ENCODE peak calls at places on chromosomes 11 and 22, in five cellular contexts. C is left ventricle myocardium inferior, Y is lower leg skin, U is fibroblast of pulmonary artery, E is SK-N-SH. I is an unnamed sample.

GRCh38 chr22:33515733-33516297 is 404.5 kb downstream of the LARGE1 start:
- DNase-seq in C (peak), Y (no peak), U (no peak), E (no peak), I (no peak)

GRCh38 chr11:66467034-66467659 is 442 bp downstream of the PELI3 start:
- DNase-seq in E (no peak), C (no peak), Y (no peak), U (peak), I (no peak)

GRCh38 chr22:45268958-45269844 is 15.5 kb upstream of the UPK3A start:
- DNase-seq in Y (peak), C (peak), E (peak), U (peak), I (peak)

GRCh38 chr22:47775686-47776085 is 1013.2 kb downstream of the TBC1D22A start:
- DNase-seq in U (no peak), E (no peak), Y (peak), C (no peak), I (no peak)

GRCh38 chr22:33918676-33919590 is 1.3 kb downstream of the LARGE1 start:
- DNase-seq in C (no peak), Y (no peak), U (no peak), E (no peak), I (no peak)

GRCh38 chr22:26480611-26480932 is 3.0 kb downstream of the HPS4 start:
- DNase-seq in E (no peak), U (no peak), Y (no peak), C (no peak), I (no peak)

GRCh38 chr11:130827697-130828377 is 88.4 kb downstream of the SNX19 start:
- DNase-seq in C (peak), Y (peak), U (peak), E (peak), I (peak)

GRCh38 chr11:111938687-111939160 is 1.6 kb downstream of the DIXDC1 start:
- DNase-seq in U (peak), E (peak), Y (no peak), C (no peak), I (no peak)

GRCh38 chr11:114678125-114679036 is at the start of gene NXPE2:
- DNase-seq in E (no peak), Y (no peak), U (peak), C (no peak), I (no peak)

GRCh38 chr22:23231471-23232093 is 51.3 kb downstream of the BCR start:
- DNase-seq in U (no peak), E (no peak), C (no peak), Y (no peak), I (no peak)
- H3K4me3 ChIP-seq in U (no peak), E (no peak), C (no peak), Y (no peak), I (no peak)

GRCh38 chr11:749731-750130 is 2.5 kb downstream of the TALDO1 start:
- DNase-seq in E (no peak), C (no peak), Y (no peak), U (no peak), I (no peak)
- H3K4me3 ChIP-seq in E (no peak), C (no peak), Y (no peak), U (no peak), I (no peak)

DNA sequence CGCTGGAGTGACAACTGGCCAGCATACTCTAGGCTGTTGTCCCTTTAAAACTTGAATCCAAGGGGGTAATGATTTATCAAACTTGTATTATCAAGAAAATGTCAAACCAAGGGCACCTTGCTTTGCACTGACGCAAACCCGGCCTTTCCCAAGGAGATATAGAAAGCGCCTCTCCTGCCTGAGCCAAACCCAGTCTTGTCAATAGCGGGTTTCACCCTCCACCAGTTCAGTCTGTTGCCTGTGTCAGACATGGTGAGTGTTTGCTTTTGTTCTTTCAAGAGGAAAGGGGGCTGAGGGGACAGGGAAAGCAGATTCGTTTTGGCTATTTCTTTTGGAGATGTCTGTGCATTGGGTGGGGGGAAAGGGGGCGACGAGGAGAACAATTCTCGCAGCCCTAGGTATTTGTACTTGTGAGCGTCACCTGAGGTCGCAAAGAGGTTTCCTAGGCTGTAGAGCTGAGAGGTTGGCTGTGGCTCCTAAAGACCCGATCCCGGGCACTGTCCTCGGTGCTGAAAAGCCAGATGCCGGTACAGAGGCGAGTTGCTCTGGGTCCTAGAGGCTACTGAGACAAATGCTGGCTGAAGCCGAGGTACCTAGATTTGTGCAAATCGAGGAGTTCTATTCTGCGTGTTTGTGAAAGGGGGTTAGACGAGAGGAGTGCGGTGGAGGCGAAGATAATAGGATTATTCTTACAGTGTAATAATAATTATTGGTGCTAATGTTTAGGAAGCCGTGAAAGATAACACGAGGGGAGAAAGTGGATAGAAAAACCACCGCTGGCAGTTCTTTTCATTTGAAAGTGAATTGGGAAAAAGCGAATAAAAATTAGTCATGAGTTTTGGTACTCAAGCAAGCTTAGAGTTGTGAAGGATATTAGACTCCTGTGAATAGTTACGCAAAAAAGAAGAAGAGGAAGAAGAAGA is at the start of gene SLC6A5:
- DNase-seq in E (no peak), Y (no peak), C (peak), U (peak), I (no peak)
- H3K4me3 ChIP-seq in E (no peak), Y (no peak), C (no peak), U (no peak), I (no peak)

DNA sequence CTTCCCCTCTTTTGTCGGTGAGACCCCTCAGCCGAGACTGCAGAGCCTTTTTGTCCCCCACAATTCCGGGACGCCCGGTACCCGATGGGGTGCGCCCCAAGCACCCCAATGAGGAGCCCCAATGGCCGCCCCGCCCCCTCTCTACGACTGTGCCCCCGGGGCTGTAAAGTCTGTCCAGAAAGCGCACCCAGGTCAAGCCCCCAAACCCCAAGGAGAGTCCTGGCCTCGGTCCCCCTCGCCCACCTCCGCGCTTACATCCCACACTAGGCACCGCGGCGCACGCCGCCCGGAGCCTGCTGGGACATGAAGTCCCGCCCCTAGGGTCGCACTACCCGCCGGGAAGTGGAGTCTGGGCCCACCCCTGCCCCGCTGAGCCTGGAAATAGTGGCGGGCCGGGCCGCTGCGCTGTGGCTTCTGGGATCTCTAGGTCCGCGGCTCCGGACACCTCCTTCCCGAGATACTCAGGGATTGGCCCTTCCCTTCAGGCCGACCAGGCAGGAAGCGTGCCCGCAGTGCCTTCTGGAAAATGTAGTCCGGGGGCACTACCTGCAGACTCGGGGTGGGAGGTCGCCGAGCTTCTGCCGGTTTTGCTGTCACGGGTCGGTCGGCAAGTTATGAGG is at the start of gene MEN1:
- DNase-seq in Y (peak), U (peak), C (peak), E (peak), I (peak)
- H3K4me3 ChIP-seq in Y (peak), U (peak), C (peak), E (peak), I (peak)

DNA sequence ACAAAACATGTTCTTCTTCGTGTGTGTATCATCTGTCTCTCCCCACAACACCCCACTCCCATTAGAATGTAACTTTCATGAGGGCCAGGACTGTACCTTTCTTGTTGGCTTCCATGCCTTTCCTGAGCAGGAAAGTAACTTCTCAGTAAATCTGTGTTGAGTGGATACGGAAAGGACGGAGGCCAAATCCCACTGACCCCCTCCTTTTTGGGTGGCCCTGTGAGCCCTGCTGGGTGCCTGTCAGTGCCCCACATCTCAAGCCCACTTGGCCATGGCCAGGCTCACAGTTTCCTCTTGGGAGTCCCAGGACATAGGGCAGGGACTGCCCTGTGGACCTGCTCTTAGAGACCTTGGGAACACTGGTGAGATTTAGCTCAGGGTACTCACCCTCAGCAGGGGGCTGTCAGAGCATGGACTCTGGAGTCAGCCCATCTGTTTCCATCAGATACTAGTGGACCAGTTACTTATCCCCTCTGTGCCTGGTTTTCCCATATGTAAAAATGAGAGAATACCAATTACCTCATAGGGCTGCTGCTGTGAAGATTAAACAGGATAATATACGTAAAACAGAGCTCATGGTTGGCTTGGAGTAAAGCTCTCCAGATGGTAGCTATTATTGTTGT is 1.1 kb upstream of the C11orf96 start:
- DNase-seq in Y (peak), U (peak), C (no peak), E (peak), I (peak)
- H3K4me3 ChIP-seq in Y (no peak), U (peak), C (peak), E (peak), I (peak)

GRCh38 chr11:26777276-26777939 is 55.5 kb upstream of the SLC5A12 start:
- DNase-seq in U (no peak), C (no peak), Y (no peak), E (no peak), I (no peak)
- H3K4me3 ChIP-seq in U (no peak), C (no peak), Y (no peak), E (no peak), I (no peak)

DNA sequence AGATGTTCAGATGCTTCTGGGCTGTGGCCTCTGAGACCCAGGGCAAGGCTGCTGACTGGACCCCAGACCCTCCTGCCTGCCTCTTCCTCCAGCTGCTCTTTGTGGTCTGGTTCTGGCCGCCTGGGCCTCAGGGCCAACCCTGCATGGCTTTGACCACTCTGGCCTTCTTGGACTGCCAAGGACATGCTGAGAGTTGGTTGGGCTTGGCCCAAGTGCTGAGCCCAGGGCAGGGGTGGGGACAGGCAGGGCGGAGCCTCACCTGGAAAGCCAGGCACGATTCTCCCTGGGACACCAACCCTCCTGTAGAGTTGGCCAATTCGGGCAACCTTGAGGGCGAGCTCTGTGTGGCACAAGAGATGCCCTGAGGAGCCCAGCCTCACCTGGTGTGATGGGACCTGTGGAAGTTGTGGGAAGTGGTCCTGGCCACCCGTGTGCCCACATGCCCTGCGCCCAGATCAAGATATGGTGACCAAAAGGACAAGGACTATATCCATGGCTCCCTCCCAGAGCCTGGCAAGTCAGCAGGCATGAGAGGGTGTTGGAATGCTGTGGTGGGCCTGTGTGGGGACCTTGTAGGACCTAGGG is 11.6 kb downstream of the TANGO2 start:
- DNase-seq in C (no peak), E (no peak), Y (no peak), U (no peak), I (no peak)
- H3K4me3 ChIP-seq in C (no peak), E (no peak), Y (no peak), U (no peak), I (no peak)

DNA sequence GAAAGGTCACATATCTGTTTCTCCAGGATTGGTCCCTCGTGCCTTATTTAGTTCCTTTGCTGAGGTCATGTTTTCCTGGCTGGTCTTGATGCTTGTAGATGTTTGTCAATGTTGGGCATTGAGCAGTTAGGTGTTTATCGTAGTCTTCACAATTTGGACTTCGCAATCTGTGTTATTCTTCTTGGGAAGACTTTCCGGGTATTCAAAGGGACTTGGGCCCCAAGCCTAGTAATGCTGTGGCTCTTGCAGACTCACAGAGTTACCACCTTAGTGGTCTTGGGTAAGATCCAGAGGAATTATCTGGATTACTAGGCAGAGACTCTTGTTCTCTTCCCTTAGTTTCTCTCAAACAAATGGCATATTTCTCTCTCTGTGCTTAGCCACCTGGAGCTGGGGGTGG is 223.5 kb downstream of the GRIK4 start:
- DNase-seq in Y (no peak), E (no peak), U (no peak), C (no peak), I (no peak)
- H3K4me3 ChIP-seq in Y (no peak), E (no peak), U (no peak), C (no peak), I (no peak)

DNA sequence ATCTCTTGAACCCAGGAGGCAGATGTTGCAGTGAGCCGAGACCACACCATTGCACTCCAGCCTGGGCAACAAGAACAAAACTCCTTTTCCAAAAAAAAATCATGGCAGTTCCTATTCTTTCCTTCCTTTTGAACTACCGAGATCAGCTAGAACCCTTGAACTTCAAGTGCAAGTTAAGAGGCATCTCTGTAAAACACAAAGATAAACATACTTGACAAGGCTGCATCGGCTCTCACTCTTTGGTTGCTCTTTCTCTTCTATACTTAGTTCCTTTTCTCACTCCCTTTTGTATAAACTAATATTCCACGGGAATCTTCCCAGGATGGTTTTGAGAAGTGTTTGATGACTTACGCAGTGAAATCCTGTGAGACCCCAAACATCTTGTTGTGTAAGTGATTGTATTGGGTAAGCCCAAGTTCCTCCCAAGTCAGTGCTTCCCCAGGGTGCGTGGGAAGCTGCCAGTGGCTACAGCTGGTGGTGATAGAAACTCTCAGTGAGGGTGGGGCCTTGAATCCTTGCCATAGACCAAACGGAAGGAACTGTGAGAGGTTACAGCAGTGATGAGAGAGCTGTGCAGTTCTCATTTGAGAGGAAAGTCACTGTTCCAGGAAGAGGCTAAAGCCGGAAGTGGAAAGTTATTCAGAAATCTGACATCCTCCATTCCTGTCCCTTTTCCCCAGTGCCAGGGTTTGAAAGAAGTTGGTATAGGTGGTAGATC is 24.1 kb upstream of the CDC42EP2 start:
- DNase-seq in U (peak), E (no peak), Y (peak), C (peak), I (no peak)
- H3K4me3 ChIP-seq in U (peak), E (no peak), Y (no peak), C (peak), I (no peak)

DNA sequence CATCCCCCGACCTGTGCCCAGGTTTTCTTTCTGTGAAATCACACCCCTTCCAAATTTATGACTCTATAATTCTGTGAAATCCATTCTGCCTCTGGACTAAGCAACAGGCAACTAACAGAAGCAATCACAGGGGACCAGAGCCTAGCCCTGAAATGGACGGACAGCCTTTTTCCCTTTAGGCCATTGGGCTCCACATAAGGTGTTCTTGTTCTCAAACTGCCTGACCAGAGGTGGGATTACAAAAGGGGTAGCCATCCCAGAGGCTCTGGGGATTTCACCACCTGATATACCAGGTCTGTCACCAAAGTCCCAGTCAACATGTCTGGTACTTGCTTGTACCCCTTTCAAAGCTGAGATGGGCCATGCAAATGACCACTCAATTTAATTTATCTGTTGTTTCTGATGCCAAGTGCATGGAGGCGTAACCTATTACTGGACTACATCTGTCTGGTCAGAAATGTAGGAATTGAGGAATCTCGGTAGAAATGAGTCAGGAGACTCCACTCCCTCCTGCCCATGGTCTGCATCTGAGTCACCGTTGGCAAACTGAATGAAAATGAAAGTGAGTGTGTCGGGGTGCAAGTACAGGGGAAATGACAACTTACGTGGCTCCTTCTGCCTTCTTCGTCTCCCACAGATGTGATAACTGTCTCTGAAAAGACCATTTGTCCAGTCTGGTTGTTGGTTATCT is 10.2 kb downstream of the DKK3 start:
- DNase-seq in Y (no peak), C (no peak), E (no peak), U (peak), I (no peak)
- H3K4me3 ChIP-seq in Y (no peak), C (no peak), E (peak), U (peak), I (no peak)

I was measured in BE2C.